ENCODE peak calls at places on chromosomes 4 and X, in ten cellular contexts. F is IMR-90; O is CD8-positive, alpha-beta memory T cell; B is effector memory CD4-positive, alpha-beta T cell; Q is aorta; T is cardiac muscle cell; E is neuronal stem cell; G is trophoblast cell; A is PC-9; W is spleen. Y is an unnamed sample. For H3K4me1 and H3K9me3, the result is how much of the 10 kb centered on the place peaks cover.

GRCh38 chr4:120723105-120723504 is 199.4 kb downstream of the PRDM5 start:
- DNase-seq in F (no peak), O (no peak), B (no peak), Q (no peak), T (peak), E (no peak), G (no peak), A (no peak), W (no peak), Y (no peak)

GRCh38 chr4:62940229-62940628 is 1469.0 kb downstream of the TECRL start:
- DNase-seq in F (no peak), O (no peak), B (no peak), Q (no peak), T (no peak), E (no peak), G (no peak), A (no peak), W (no peak), Y (no peak)

GRCh38 chrX:12961191-12961718 is 13.7 kb upstream of the TMSB4X start:
- DNase-seq in F (no peak), O (no peak), B (no peak), Q (no peak), T (no peak), E (no peak), G (no peak), A (no peak), W (no peak), Y (no peak)

GRCh38 chrX:118216488-118216887 is 99.9 kb upstream of the KLHL13 start:
- DNase-seq in F (no peak), O (no peak), B (no peak), Q (no peak), T (peak), E (no peak), G (no peak), A (no peak), W (no peak), Y (no peak)

GRCh38 chr4:109321232-109321631 is 18.8 kb upstream of the COL25A1 start:
- DNase-seq in F (no peak), O (no peak), B (no peak), Q (no peak), T (no peak), E (no peak), G (no peak), A (no peak), W (no peak), Y (no peak)

GRCh38 chr4:99811850-99812249 is 4.8 kb upstream of the DAPP1 start:
- DNase-seq in F (peak), O (no peak), B (no peak), Q (no peak), T (peak), E (no peak), G (no peak), A (no peak), W (no peak), Y (no peak)

GRCh38 chr4:98659741-98660507 is 1.5 kb upstream of the TSPAN5 start:
- DNase-seq in F (peak), O (no peak), B (no peak), Q (no peak), T (no peak), E (no peak), G (no peak), A (peak), W (no peak), Y (no peak)

GRCh38 chrX:6614516-6614915 is 79.6 kb upstream of the VCX3A start:
- DNase-seq in F (no peak), O (no peak), B (no peak), Q (no peak), T (no peak), E (no peak), G (peak), A (no peak), W (no peak), Y (no peak)

GRCh38 chr4:22313974-22314373 is 201.9 kb downstream of the ADGRA3 start:
- DNase-seq in F (no peak), O (no peak), B (no peak), Q (no peak), T (no peak), E (no peak), G (no peak), A (no peak), W (no peak), Y (no peak)

GRCh38 chrX:24169211-24169610 is 19.7 kb downstream of the ZFX start:
- DNase-seq in F (no peak), O (no peak), B (no peak), Q (no peak), T (no peak), E (no peak), G (no peak), A (no peak), W (no peak), Y (no peak)

GRCh38 chrX:27086221-27086620 is 376.9 kb downstream of the PPP4R3C start:
- DNase-seq in F (no peak), O (no peak), B (no peak), Q (no peak), T (no peak), E (peak), G (no peak), A (no peak), W (no peak), Y (no peak)

GRCh38 chr4:17763931-17764330 is 17.5 kb downstream of the FAM184B start:
- DNase-seq in F (no peak), O (no peak), B (no peak), Q (no peak), T (no peak), E (no peak), G (no peak), A (no peak), W (no peak), Y (no peak)

GRCh38 chr4:152946460-152946859 is 10.3 kb downstream of the FHDC1 start:
- DNase-seq in F (no peak), O (no peak), B (no peak), Q (no peak), T (no peak), E (no peak), G (no peak), A (no peak), W (no peak), Y (no peak)

GRCh38 chr4:114598191-114599121 is at the start of gene UGT8:
- DNase-seq in F (no peak), O (peak), B (no peak), Q (no peak), T (peak), E (peak), G (no peak), A (no peak), W (peak), Y (no peak)

GRCh38 chr4:83219344-83219990 is 65.1 kb downstream of the COQ2 start:
- DNase-seq in F (no peak), O (no peak), B (no peak), Q (no peak), T (no peak), E (no peak), G (peak), A (no peak), W (peak), Y (no peak)

GRCh38 chr4:53019485-53020382 is 157.6 kb downstream of the RASL11B start:
- DNase-seq in F (peak), O (no peak), B (no peak), Q (no peak), T (no peak), E (no peak), G (peak), A (no peak), W (no peak), Y (peak)

GRCh38 chr4:184310881-184311709 is 93.4 kb upstream of the ENPP6 start:
- DNase-seq in F (no peak), O (no peak), B (no peak), Q (peak), T (no peak), E (no peak), G (no peak), A (no peak), W (no peak), Y (peak)

GRCh38 chr4:123785515-123785914 is 388.9 kb downstream of the SPRY1 start:
- DNase-seq in F (peak), O (no peak), B (no peak), Q (peak), T (no peak), E (no peak), G (peak), A (peak), W (no peak), Y (no peak)

GRCh38 chr4:114673306-114673705 is 74.7 kb downstream of the UGT8 start:
- DNase-seq in F (no peak), O (no peak), B (no peak), Q (no peak), T (no peak), E (no peak), G (no peak), A (no peak), W (no peak), Y (no peak)

GRCh38 chr4:72314869-72315268 is 254.2 kb downstream of the ADAMTS3 start:
- DNase-seq in F (peak), O (no peak), B (no peak), Q (no peak), T (peak), E (no peak), G (no peak), A (no peak), W (no peak), Y (peak)

GRCh38 chrX:106286053-106286650 is 118.0 kb downstream of the PWWP3B start:
- DNase-seq in F (no peak), O (no peak), B (no peak), Q (no peak), T (no peak), E (no peak), G (peak), A (peak), W (no peak), Y (no peak)

GRCh38 chr4:3766791-3767561 is 791 bp downstream of the ADRA2C start:
- DNase-seq in F (no peak), O (no peak), B (no peak), Q (no peak), T (peak), E (peak), G (no peak), A (no peak), W (no peak), Y (no peak)

GRCh38 chr4:85233516-85233915 is 241.4 kb upstream of the ARHGAP24 start:
- DNase-seq in F (no peak), O (no peak), B (no peak), Q (no peak), T (no peak), E (no peak), G (no peak), A (no peak), W (no peak), Y (no peak)

GRCh38 chr4:120694973-120695372 is 227.6 kb downstream of the PRDM5 start:
- DNase-seq in F (peak), O (no peak), B (no peak), Q (no peak), T (peak), E (no peak), G (no peak), A (no peak), W (no peak), Y (no peak)

GRCh38 chr4:84579410-84579791 is 3.5 kb upstream of the CDS1 start:
- DNase-seq in F (no peak), O (no peak), B (no peak), Q (no peak), T (peak), E (no peak), G (no peak), A (no peak), W (no peak), Y (no peak)

DNA sequence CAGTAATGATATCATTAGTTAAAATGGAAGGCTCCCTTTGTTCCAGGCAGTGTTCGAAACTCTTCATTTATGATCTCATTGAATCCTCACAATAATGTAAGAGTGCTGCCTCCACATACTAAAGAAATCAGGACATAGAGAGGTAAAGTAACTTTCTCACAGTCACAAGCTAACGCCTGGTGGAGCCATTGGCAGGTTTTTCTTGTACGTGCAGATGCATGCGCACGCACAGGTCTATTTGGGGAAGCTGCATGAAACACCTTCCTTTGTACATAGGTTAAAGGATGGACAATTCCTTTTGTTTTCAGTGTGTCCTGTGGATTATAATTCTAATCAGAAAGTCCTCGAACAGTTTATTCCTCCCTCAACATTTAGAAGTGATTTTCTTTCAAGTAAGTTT is 176.2 kb downstream of the RAPGEF2 start:
- DNase-seq in F (no peak), O (no peak), B (no peak), Q (no peak), T (no peak), E (no peak), G (no peak), A (no peak), W (no peak), Y (no peak)
- H3K4me1 ChIP-seq in F (under half), O (under half), B (under half), Q (under half), T (under half), E (under half), G (under half), A (under half), W (under half), Y (under half)

DNA sequence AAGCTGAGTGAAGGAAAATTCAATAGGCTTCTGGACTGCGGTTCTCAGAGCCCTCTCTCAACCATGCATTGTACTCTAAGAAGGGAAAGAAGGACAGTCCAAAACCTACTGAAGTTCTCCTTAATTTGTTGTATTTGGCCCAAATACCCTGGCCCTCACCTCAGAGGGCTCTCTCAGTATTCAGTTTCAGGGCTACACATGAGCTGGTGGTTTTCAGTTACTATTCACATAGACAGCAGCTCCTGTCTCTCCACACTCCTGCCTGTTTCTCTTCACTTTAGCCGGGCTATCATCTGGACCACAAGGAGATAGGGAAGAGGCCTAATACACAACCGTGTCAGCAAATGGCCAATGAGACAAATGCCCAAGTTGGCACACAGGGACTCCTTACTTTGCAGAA is 66.0 kb downstream of the ATG4A start:
- DNase-seq in F (no peak), O (no peak), B (no peak), Q (no peak), T (no peak), E (no peak), G (no peak), A (no peak), W (no peak), Y (no peak)
- H3K4me3 ChIP-seq in F (no peak), O (no peak), B (no peak), Q (no peak), T (no peak), E (no peak), G (no peak), A (no peak), W (no peak), Y (no peak)

GRCh38 chr4:34972189-34972588 is 1272.1 kb downstream of the ARAP2 start:
- DNase-seq in F (no peak), O (no peak), B (no peak), Q (no peak), T (no peak), E (no peak), G (no peak), A (no peak), W (no peak), Y (no peak)
- H3K9me3 ChIP-seq in F (under half), O (under half), B (under half), Q (under half), T (under half), E (under half), G (under half), A (under half), W (under half), Y (under half)

GRCh38 chr4:102503301-102503746 is 2.2 kb downstream of the NFKB1 start:
- DNase-seq in F (no peak), O (no peak), B (no peak), Q (no peak), T (no peak), E (no peak), G (no peak), A (no peak), W (no peak), Y (no peak)

GRCh38 chr4:102501176-102501634 is at the start of gene NFKB1:
- DNase-seq in F (peak), O (peak), B (peak), Q (peak), T (peak), E (peak), G (peak), A (no peak), W (peak), Y (peak)

GRCh38 chr4:102497986-102498385 is 3.2 kb upstream of the NFKB1 start:
- DNase-seq in F (no peak), O (no peak), B (no peak), Q (no peak), T (no peak), E (no peak), G (peak), A (no peak), W (no peak), Y (no peak)

GRCh38 chr4:102501635-102502382 is 650 bp downstream of the NFKB1 start:
- DNase-seq in F (peak), O (peak), B (peak), Q (peak), T (peak), E (peak), G (peak), A (peak), W (peak), Y (peak)

GRCh38 chr4:102500371-102501175 is 586 bp upstream of the NFKB1 start:
- DNase-seq in F (peak), O (peak), B (no peak), Q (peak), T (peak), E (peak), G (peak), A (no peak), W (peak), Y (peak)
- H3K4me1 ChIP-seq in F (under half), O (under half), B (under half), Q (under half), T (under half), E (under half), G (under half), A (under half), W (under half), Y (under half)

DNA sequence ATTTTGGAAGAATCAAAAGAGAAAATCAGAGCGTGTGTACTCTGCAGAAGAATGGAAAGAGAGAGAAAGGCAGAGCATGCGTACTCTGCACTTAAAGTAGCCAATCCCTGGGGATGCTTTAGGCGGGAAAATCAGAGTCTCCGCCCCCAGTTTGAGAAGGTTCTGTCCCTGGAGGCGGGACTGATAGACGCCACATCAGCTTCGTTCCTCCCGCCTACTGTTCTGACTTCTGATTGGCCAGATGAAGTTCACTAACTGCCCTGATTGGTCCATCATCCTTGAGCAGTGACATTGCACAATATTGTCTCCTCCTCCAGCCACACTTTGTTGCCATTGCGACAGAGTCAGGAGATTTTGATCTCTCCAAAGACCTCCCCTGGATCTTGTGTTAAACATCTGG is 23.8 kb downstream of the SSX1 start:
- DNase-seq in F (no peak), O (no peak), B (no peak), Q (no peak), T (no peak), E (no peak), G (no peak), A (no peak), W (no peak), Y (no peak)
- H3K4me3 ChIP-seq in F (no peak), O (no peak), B (no peak), Q (no peak), T (no peak), E (no peak), G (no peak), A (no peak), W (no peak), Y (no peak)

DNA sequence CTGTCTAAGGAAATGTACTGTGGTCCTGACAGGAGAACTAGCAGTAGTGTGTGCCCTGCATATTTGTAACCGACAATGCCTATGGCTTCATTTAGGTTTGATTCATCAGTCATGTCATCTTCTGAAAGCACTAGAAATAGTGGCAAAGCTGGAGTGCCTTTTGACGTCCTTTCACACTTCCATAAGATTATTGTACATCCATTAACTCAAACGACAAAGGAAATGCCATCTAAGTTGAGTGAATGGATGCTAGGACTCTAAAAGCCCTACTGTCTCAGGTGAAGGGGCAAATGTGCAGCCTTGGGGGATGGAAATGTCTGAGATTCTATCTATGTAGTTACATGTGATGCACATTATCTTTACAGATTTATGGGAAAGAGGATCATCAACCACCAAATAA is 1473.6 kb downstream of the STIM2 start:
- DNase-seq in F (no peak), O (no peak), B (no peak), Q (no peak), T (no peak), E (no peak), G (no peak), A (no peak), W (no peak), Y (no peak)
- H3K9me3 ChIP-seq in F (under half), O (under half), B (under half), Q (under half), T (under half), E (under half), G (under half), A (under half), W (under half), Y (under half)